ENCODE peak calls at places on chromosome 11, in five cellular contexts. I is ovary, V is cardiac fibroblast, O is astrocyte of the spinal cord, B is fibroblast of pulmonary artery. A is an unnamed sample.

GRCh38 chr11:2926611-2927492 is 2.4 kb downstream of the PHLDA2 start:
- DNase-seq in I (no peak), V (no peak), O (no peak), B (no peak), A (no peak)

GRCh38 chr11:103923473-103923931 is 112.9 kb upstream of the DDI1 start:
- DNase-seq in I (no peak), V (no peak), O (no peak), B (no peak), A (no peak)

GRCh38 chr11:2698386-2699184 is 1.2 kb downstream of the KCNQ1OT1 start:
- DNase-seq in I (no peak), V (no peak), O (no peak), B (no peak), A (peak; percentile 14)

GRCh38 chr11:26974068-26974790 is 19.7 kb upstream of the FIBIN start:
- DNase-seq in I (peak; percentile 16), V (peak; percentile 57), O (peak; percentile 42), B (no peak), A (peak; percentile 56)

GRCh38 chr11:70063555-70063954 is 14.6 kb upstream of the ANO1 start:
- DNase-seq in I (no peak), V (no peak), O (no peak), B (no peak), A (no peak)

GRCh38 chr11:59206635-59207034 is 6.1 kb downstream of the MPEG1 start:
- DNase-seq in I (no peak), V (peak; percentile 54), O (no peak), B (peak; percentile 50), A (no peak)

GRCh38 chr11:32172771-32173170 is 81.9 kb downstream of the RCN1 start:
- DNase-seq in I (no peak), V (peak; percentile 31), O (peak; percentile 3), B (peak; percentile 29), A (no peak)

GRCh38 chr11:118878187-118878586 is 5.5 kb upstream of the CXCR5 start:
- DNase-seq in I (no peak), V (no peak), O (no peak), B (no peak), A (no peak)

GRCh38 chr11:59941091-59941490 is 2.9 kb downstream of the OOSP1 start:
- DNase-seq in I (no peak), V (no peak), O (no peak), B (no peak), A (no peak)

GRCh38 chr11:95641506-95641905 is 148.1 kb downstream of the FAM76B start:
- DNase-seq in I (peak; percentile 66), V (no peak), O (no peak), B (no peak), A (peak; percentile 24)

GRCh38 chr11:103851166-103851651 is 185.2 kb upstream of the DDI1 start:
- DNase-seq in I (peak; percentile 16), V (peak; percentile 83), O (peak; percentile 67), B (peak; percentile 65), A (peak; percentile 41)

GRCh38 chr11:12942157-12942556 is 67.0 kb upstream of the RASSF10 start:
- DNase-seq in I (no peak), V (no peak), O (peak; percentile 87), B (no peak), A (no peak)

GRCh38 chr11:94762208-94762607 is 5.9 kb upstream of the AMOTL1 start:
- DNase-seq in I (no peak), V (peak; percentile 27), O (no peak), B (no peak), A (no peak)

GRCh38 chr11:106875013-106875412 is 143.3 kb downstream of the GUCY1A2 start:
- DNase-seq in I (no peak), V (peak; percentile 39), O (peak; percentile 24), B (peak; percentile 60), A (peak; percentile 15)

GRCh38 chr11:104897891-104898684 is at the start of gene CASP12:
- DNase-seq in I (peak; percentile 27), V (peak; percentile 34), O (no peak), B (peak; percentile 27), A (no peak)

GRCh38 chr11:114172055-114172861 is 112.7 kb downstream of the ZBTB16 start:
- DNase-seq in I (no peak), V (no peak), O (no peak), B (no peak), A (no peak)
- H3K4me3 ChIP-seq in I (no peak overlapping the region), V (no peak overlapping the region), O (no peak overlapping the region), B (no peak overlapping the region), A (no peak overlapping the region)

DNA sequence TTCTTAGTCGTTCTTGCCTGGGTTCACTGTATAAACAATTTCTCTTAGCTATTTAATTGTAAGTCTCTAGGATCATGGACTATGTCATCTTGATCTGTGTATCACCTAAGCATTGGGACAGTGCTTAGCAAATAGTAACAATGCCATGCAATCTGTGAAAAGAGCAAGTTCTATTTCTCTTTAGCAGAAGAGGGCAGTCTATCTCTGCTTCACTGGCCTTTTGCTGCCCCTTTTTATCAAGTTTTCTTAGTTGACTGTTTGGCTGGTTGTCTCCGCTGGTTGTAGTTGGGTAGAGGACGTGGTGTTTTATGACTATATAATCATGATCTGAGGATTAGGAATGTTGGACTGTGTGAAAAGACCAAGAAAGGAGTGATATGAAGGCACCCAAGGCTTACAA is 315.0 kb downstream of the JRKL start:
- DNase-seq in I (no peak), V (peak; percentile 20), O (peak; percentile 3), B (peak; percentile 4), A (no peak)
- TF ChIP-seq CTCF in I (no peak), V (no peak), O (peak; percentile 8), B (peak; percentile 15), A (no peak)

DNA sequence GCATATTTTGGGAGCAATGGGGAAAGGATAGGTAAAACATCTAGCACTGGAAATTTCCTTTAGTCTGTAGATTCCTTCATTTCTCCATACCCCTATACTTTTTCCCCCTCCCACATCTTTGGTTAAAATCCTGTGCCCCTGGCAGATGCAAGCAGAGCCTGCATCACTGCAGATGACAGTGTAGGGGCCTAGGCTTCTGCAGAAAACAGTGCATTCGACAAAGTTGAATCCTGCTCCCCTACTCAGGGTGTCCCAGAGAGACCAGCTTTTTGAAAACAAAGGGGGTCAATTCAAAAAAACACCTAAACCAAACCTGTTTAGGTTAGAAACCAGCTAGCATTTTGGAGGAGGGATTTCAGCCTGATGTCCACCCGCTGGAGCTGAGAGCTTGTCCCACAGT is 43.8 kb upstream of the BLID start:
- DNase-seq in I (no peak), V (no peak), O (no peak), B (no peak), A (no peak)
- H3K4me3 ChIP-seq in I (no peak overlapping the region), V (no peak overlapping the region), O (no peak overlapping the region), B (no peak overlapping the region), A (no peak overlapping the region)

GRCh38 chr11:93196816-93197382 is 892 bp downstream of the SLC36A4 start:
- DNase-seq in I (no peak), V (no peak), O (no peak), B (no peak), A (peak; percentile 49)
- TF ChIP-seq CTCF in I (no peak), V (peak; percentile 57), O (peak; percentile 53), B (peak; percentile 57), A (peak; percentile 48)

GRCh38 chr11:122155765-122156527 is 39.9 kb upstream of the BLID start:
- DNase-seq in I (no peak), V (no peak), O (no peak), B (no peak), A (no peak)

GRCh38 chr11:122155001-122155400 is 39.0 kb upstream of the BLID start:
- DNase-seq in I (no peak), V (no peak), O (no peak), B (no peak), A (no peak)

GRCh38 chr11:122150484-122151124 is 34.6 kb upstream of the BLID start:
- DNase-seq in I (no peak), V (no peak), O (no peak), B (no peak), A (no peak)

GRCh38 chr11:122154227-122154626 is 38.2 kb upstream of the BLID start:
- DNase-seq in I (no peak), V (no peak), O (no peak), B (no peak), A (no peak)

GRCh38 chr11:122153746-122154145 is 37.7 kb upstream of the BLID start:
- DNase-seq in I (no peak), V (no peak), O (no peak), B (no peak), A (no peak)
- H3K4me3 ChIP-seq in I (no peak overlapping the region), V (no peak overlapping the region), O (no peak overlapping the region), B (no peak overlapping the region), A (peak overlapping the region; percentile 48)

GRCh38 chr11:5688482-5688881 is 1.1 kb upstream of the TRIM22 start:
- DNase-seq in I (no peak), V (no peak), O (no peak), B (no peak), A (no peak)

GRCh38 chr11:5689551-5689983 is at the start of gene TRIM22:
- DNase-seq in I (peak; percentile 44), V (peak; percentile 84), O (peak; percentile 80), B (peak; percentile 80), A (peak; percentile 79)

GRCh38 chr11:5686426-5686825 is 1.6 kb upstream of the TRIM5 start:
- DNase-seq in I (no peak), V (no peak), O (no peak), B (no peak), A (no peak)

GRCh38 chr11:5679811-5680210 is 5.1 kb downstream of the TRIM5 start:
- DNase-seq in I (no peak), V (peak; percentile 4), O (peak; percentile 14), B (no peak), A (no peak)

DNA sequence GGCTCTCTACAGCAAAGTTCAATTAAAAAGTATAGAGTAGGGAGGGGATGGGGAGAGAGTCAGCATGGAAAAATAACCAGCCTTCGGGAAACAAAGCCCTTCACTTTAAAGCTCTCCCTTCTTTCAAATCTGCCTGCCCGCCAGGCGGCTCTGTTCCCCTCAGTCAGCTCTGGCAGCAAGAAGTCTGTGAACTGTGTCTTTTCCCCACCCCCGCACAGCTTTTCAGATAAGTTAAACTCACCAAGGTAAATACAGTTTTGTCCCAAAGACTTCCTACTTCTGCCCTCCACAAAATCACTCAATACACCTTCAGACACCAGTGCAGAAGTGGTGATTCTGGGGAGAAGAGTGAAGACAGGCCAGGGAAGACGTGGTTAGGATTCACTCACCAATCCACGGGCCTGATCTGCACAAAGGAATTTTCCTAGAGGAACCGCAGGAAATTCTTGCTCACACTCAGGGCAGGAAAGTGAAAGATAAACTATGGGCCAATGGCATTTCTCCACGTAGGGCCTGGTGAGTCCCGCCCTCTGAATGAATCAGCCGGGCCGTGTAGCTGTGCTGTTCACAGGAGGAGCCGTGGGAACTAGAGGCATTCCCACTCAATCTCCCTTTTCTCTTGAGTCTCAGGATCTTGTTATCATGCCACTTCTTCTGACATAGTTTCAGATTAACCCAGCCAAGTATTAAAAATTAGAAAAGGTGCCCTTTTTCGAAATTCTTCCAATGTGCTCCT is at the start of gene TRIM5:
- DNase-seq in I (peak; percentile 86), V (peak; percentile 98), O (peak; percentile 98), B (peak; percentile 98), A (peak; percentile 97)
- TF ChIP-seq CTCF in I (peak; percentile 79), V (peak; percentile 75), O (peak; percentile 75), B (peak; percentile 66), A (peak; percentile 75)

DNA sequence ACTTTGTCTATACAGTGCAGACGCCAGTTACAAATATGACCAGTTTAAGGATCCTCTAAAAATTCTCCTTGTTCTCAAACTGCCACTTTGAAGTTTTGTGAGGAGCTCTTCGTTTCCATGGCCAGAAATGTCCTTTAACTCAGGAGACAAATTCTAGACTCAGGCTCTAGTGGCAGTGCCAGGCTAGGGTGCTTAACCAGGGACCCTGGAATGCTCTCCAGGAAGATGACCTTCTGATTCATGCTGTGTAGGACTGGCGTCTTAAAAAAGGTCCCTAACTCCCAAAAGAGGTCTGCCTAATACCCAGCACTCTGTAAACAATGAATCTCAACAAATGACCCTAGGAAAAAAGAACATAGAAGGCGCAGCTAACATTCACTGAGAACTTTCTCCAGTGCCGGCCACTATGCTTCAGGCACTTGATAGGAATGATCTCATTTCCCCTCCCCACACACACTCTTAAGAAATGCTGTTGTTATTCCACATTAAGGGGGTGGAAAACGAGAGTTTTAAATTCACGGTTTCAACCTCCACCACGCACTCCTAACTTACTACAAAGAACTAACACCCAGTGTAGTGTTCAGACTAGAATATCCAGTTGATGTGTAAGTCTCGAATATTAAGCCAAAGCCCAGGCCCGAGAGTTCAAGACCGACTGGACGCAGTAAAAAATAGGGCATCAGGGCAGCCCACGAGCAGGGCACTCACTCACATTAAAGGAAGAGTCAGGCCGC is 763 bp downstream of the NXF1 start:
- DNase-seq in I (no peak), V (peak; percentile 47), O (peak; percentile 51), B (peak; percentile 61), A (peak; percentile 47)
- H3K4me3 ChIP-seq in I (peak overlapping the region; percentile 82), V (peak overlapping the region; percentile 91), O (peak overlapping the region; percentile 94), B (peak overlapping the region; percentile 95), A (peak overlapping the region; percentile 91)